ENCODE peak calls at places on chromosomes 7 and 10, in four cellular contexts. One of them, this sample, is unnamed. For H3K9me3, the result is how much of the 10 kb centered on the place peaks cover.

GRCh38 chr7:91288208-91288824 is 24.1 kb downstream of the FZD1 start:
- DNase-seq in ascending aorta: no peak
- DNase-seq in IMR-90: no peak
- DNase-seq in ovary: peak
- DNase-seq in this sample: no peak

GRCh38 chr7:129615018-129615417 is 3.5 kb downstream of the NRF1 start:
- DNase-seq in ascending aorta: no peak
- DNase-seq in IMR-90: peak
- DNase-seq in ovary: no peak
- DNase-seq in this sample: no peak

GRCh38 chr10:120651000-120651399 is 194.0 kb downstream of the PLPP4 start:
- DNase-seq in ascending aorta: no peak
- DNase-seq in IMR-90: no peak
- DNase-seq in ovary: no peak
- DNase-seq in this sample: no peak

GRCh38 chr7:131489196-131489595 is 67.2 kb downstream of the PODXL start:
- DNase-seq in ascending aorta: no peak
- DNase-seq in IMR-90: no peak
- DNase-seq in ovary: no peak
- DNase-seq in this sample: no peak

GRCh38 chr10:110212119-110213006 is 5.0 kb downstream of the MXI1 start:
- DNase-seq in ascending aorta: no peak
- DNase-seq in IMR-90: no peak
- DNase-seq in ovary: no peak
- DNase-seq in this sample: no peak

GRCh38 chr10:21525367-21526183 is at the start of gene SKIDA1:
- DNase-seq in ascending aorta: peak
- DNase-seq in IMR-90: peak
- DNase-seq in ovary: peak
- DNase-seq in this sample: peak

GRCh38 chr7:132355048-132355447 is 221.2 kb downstream of the PLXNA4 start:
- DNase-seq in ascending aorta: no peak
- DNase-seq in IMR-90: no peak
- DNase-seq in ovary: no peak
- DNase-seq in this sample: no peak

GRCh38 chr10:124524991-124525653 is 63.5 kb downstream of the LHPP start:
- DNase-seq in ascending aorta: no peak
- DNase-seq in IMR-90: no peak
- DNase-seq in ovary: no peak
- DNase-seq in this sample: no peak

GRCh38 chr7:141074162-141074989 is 512 bp downstream of the TMEM178B start:
- DNase-seq in ascending aorta: no peak
- DNase-seq in IMR-90: no peak
- DNase-seq in ovary: no peak
- DNase-seq in this sample: no peak

GRCh38 chr10:70564901-70565351 is 37.6 kb downstream of the PRF1 start:
- DNase-seq in ascending aorta: no peak
- DNase-seq in IMR-90: no peak
- DNase-seq in ovary: no peak
- DNase-seq in this sample: no peak

GRCh38 chr7:49635800-49636199 is 137.6 kb upstream of the VWC2 start:
- DNase-seq in ascending aorta: no peak
- DNase-seq in IMR-90: no peak
- DNase-seq in ovary: no peak
- DNase-seq in this sample: no peak

GRCh38 chr7:46747222-46747621 is 826.1 kb upstream of the IGFBP3 start:
- DNase-seq in ascending aorta: no peak
- DNase-seq in IMR-90: no peak
- DNase-seq in ovary: no peak
- DNase-seq in this sample: no peak

GRCh38 chr10:1708746-1709145 is 28.6 kb downstream of the ADARB2 start:
- DNase-seq in ascending aorta: no peak
- DNase-seq in IMR-90: no peak
- DNase-seq in ovary: no peak
- DNase-seq in this sample: no peak

GRCh38 chr7:107528461-107528860 is 35.3 kb downstream of the COG5 start:
- DNase-seq in ascending aorta: no peak
- DNase-seq in IMR-90: peak
- DNase-seq in ovary: no peak
- DNase-seq in this sample: no peak

GRCh38 chr10:4512557-4513286 is 313.3 kb upstream of the AKR1E2 start:
- DNase-seq in ascending aorta: no peak
- DNase-seq in IMR-90: peak
- DNase-seq in ovary: no peak
- DNase-seq in this sample: no peak

GRCh38 chr7:80637911-80638765 is at the start of gene CD36:
- DNase-seq in ascending aorta: no peak
- DNase-seq in IMR-90: no peak
- DNase-seq in ovary: no peak
- DNase-seq in this sample: no peak

GRCh38 chr7:157271991-157272324 is 64.8 kb upstream of the DNAJB6 start:
- DNase-seq in ascending aorta: peak
- DNase-seq in IMR-90: peak
- DNase-seq in ovary: peak
- DNase-seq in this sample: no peak

GRCh38 chr10:11798862-11799735 is 24.1 kb upstream of the PROSER2 start:
- DNase-seq in ascending aorta: no peak
- DNase-seq in IMR-90: no peak
- DNase-seq in ovary: no peak
- DNase-seq in this sample: no peak

GRCh38 chr7:57404967-57405421 is 45.0 kb upstream of the ZNF716 start:
- DNase-seq in ascending aorta: no peak
- DNase-seq in IMR-90: no peak
- DNase-seq in ovary: no peak
- DNase-seq in this sample: no peak

GRCh38 chr7:28891192-28891872 is 66.8 kb downstream of the TRIL start:
- DNase-seq in ascending aorta: no peak
- DNase-seq in IMR-90: no peak
- DNase-seq in ovary: no peak
- DNase-seq in this sample: no peak

GRCh38 chr7:124762611-124763143 is 2.9 kb downstream of the GPR37 start:
- DNase-seq in ascending aorta: no peak
- DNase-seq in IMR-90: peak
- DNase-seq in ovary: no peak
- DNase-seq in this sample: no peak

GRCh38 chr10:89384474-89385324 is 6.8 kb downstream of the IFIT1B start:
- DNase-seq in ascending aorta: no peak
- DNase-seq in IMR-90: no peak
- DNase-seq in ovary: no peak
- DNase-seq in this sample: no peak

GRCh38 chr10:89390875-89391576 is 1.4 kb upstream of the IFIT1 start:
- DNase-seq in ascending aorta: no peak
- DNase-seq in IMR-90: peak
- DNase-seq in ovary: no peak
- DNase-seq in this sample: no peak

GRCh38 chr10:89392974-89393373 is 551 bp downstream of the IFIT1 start:
- DNase-seq in ascending aorta: no peak
- DNase-seq in IMR-90: peak
- DNase-seq in ovary: no peak
- DNase-seq in this sample: no peak

GRCh38 chr10:89391882-89392756 is at the start of gene IFIT1:
- DNase-seq in ascending aorta: peak
- DNase-seq in IMR-90: peak
- DNase-seq in ovary: peak
- DNase-seq in this sample: no peak

DNA sequence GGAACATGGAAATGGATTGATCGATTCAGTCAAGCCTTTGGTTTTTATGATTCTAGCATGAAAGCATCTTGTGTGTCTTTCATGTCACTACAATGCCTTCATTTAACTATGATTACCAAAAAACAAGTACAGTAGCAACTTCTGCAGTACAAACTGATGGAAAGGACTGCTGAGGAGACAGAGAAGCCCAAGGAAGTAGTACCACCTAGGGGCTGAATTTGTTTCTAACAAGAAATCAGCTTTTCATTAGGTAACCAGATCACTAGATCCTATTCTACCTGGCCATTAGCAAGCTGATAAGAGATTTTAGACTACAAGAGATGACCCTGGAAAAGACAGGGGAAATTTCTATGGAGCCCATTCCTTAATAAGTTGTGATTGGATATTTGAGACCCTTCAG is 3.2 kb upstream of the IFIT1 start:
- DNase-seq in ascending aorta: no peak
- DNase-seq in IMR-90: peak
- DNase-seq in ovary: no peak
- DNase-seq in this sample: no peak
- TF ChIP-seq CTCF in ascending aorta: peak
- TF ChIP-seq CTCF in IMR-90: peak
- TF ChIP-seq CTCF in ovary: peak
- TF ChIP-seq CTCF in this sample: peak

GRCh38 chr10:133189726-133190125 is 29.7 kb downstream of the KNDC1 start:
- DNase-seq in ascending aorta: no peak
- DNase-seq in IMR-90: no peak
- DNase-seq in ovary: no peak
- DNase-seq in this sample: no peak

GRCh38 chr10:133187091-133187905 is 27.3 kb downstream of the KNDC1 start:
- DNase-seq in ascending aorta: no peak
- DNase-seq in IMR-90: no peak
- DNase-seq in ovary: no peak
- DNase-seq in this sample: no peak

GRCh38 chr10:133186416-133187090 is 26.5 kb downstream of the KNDC1 start:
- DNase-seq in ascending aorta: no peak
- DNase-seq in IMR-90: no peak
- DNase-seq in ovary: no peak
- DNase-seq in this sample: no peak

GRCh38 chr10:133189256-133189655 is 29.2 kb downstream of the KNDC1 start:
- DNase-seq in ascending aorta: no peak
- DNase-seq in IMR-90: no peak
- DNase-seq in ovary: peak
- DNase-seq in this sample: no peak

GRCh38 chr10:133187906-133188681 is 28.1 kb downstream of the KNDC1 start:
- DNase-seq in ascending aorta: no peak
- DNase-seq in IMR-90: no peak
- DNase-seq in ovary: no peak
- DNase-seq in this sample: no peak
- H3K9me3 ChIP-seq in ascending aorta: under half
- H3K9me3 ChIP-seq in IMR-90: under half
- H3K9me3 ChIP-seq in ovary: under half
- H3K9me3 ChIP-seq in this sample: under half

GRCh38 chr10:51911721-51912120 is 212.3 kb upstream of the CSTF2T start:
- DNase-seq in ascending aorta: no peak
- DNase-seq in IMR-90: no peak
- DNase-seq in ovary: no peak
- DNase-seq in this sample: no peak
- H3K4me3 ChIP-seq in ascending aorta: no peak
- H3K4me3 ChIP-seq in IMR-90: no peak
- H3K4me3 ChIP-seq in ovary: no peak
- H3K4me3 ChIP-seq in this sample: no peak

GRCh38 chr10:31490858-31491504 is 172.0 kb downstream of the ZEB1 start:
- DNase-seq in ascending aorta: no peak
- DNase-seq in IMR-90: peak
- DNase-seq in ovary: no peak
- DNase-seq in this sample: no peak
- TF ChIP-seq CTCF in ascending aorta: peak
- TF ChIP-seq CTCF in IMR-90: peak
- TF ChIP-seq CTCF in ovary: no peak
- TF ChIP-seq CTCF in this sample: peak

DNA sequence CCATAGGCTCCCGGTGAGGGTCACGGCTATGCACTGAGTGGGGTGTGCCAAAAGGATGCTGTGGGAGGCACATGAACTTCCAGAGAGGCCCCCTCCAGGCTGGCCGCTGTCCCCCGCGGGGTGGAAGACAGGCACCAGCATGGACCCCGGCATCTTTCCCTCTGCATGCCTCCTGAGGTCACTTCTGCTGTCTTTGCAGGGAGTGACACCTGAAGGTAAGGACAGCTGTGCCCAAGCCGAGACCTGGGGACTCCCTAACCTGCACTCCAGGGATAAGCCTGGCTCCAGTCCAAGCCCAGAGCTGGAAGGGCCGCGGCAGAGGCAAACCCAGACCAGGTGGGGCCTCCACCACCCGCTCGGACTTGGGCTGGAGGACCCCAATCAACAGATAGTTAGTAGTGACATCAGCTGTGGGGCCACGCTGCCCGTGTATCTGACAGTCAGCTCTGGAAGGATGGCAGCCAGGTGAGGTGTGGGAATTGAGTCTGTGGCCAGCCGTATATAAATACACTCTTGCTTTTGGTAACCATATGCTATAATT is 340.7 kb upstream of the MKI67 start:
- DNase-seq in ascending aorta: no peak
- DNase-seq in IMR-90: no peak
- DNase-seq in ovary: no peak
- DNase-seq in this sample: no peak
- H3K9me3 ChIP-seq in ascending aorta: under half
- H3K9me3 ChIP-seq in IMR-90: half or more
- H3K9me3 ChIP-seq in ovary: under half
- H3K9me3 ChIP-seq in this sample: under half

GRCh38 chr10:43202224-43202656 is 64.0 kb downstream of the CSGALNACT2 start:
- DNase-seq in ascending aorta: peak
- DNase-seq in IMR-90: no peak
- DNase-seq in ovary: peak
- DNase-seq in this sample: no peak
- H3K4me3 ChIP-seq in ascending aorta: peak
- H3K4me3 ChIP-seq in IMR-90: peak
- H3K4me3 ChIP-seq in ovary: peak
- H3K4me3 ChIP-seq in this sample: no peak

GRCh38 chr10:117553171-117553814 is 10.7 kb downstream of the EMX2 start:
- DNase-seq in ascending aorta: no peak
- DNase-seq in IMR-90: no peak
- DNase-seq in ovary: no peak
- DNase-seq in this sample: no peak
- TF ChIP-seq CTCF in ascending aorta: no peak
- TF ChIP-seq CTCF in IMR-90: no peak
- TF ChIP-seq CTCF in ovary: no peak
- TF ChIP-seq CTCF in this sample: no peak

DNA sequence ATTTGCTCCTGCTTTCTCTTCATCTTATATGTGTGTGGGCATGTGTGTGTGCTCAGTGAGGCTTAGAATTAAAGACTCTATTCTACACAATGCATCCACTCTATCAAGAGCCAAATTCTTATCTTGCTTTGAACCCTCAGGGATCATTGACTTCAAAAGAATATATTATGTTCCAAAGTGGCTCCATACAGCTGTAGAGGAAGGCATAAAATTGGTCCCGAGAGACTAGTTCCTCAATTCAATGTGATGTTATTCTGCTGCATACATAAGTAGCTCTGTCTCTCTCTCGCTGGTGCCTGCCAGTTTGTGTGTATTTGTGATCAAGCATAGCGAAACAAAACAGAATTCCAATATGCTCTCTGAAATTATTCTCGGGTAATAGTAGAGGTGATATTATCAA is 997.9 kb upstream of the POT1 start:
- DNase-seq in ascending aorta: no peak
- DNase-seq in IMR-90: no peak
- DNase-seq in ovary: no peak
- DNase-seq in this sample: no peak
- H3K9me3 ChIP-seq in ascending aorta: under half
- H3K9me3 ChIP-seq in IMR-90: under half
- H3K9me3 ChIP-seq in ovary: under half
- H3K9me3 ChIP-seq in this sample: under half

DNA sequence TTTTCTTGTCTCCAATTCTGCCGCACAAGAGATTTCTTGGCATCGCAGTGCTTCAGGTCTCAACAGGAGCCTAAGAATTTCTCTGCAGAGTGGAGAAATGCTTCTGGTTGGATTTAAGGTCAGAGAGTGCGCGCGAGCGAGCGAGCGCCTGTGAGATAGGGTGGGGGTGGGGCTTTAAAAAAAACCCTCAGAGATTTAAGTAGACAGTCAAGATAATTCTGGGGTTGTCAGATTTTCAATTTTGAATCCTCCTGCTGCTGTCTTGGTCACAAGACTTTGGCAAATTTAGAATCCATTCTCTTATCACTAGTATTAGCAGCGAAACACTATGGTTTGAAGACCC is 49.7 kb downstream of the CPEB3 start:
- DNase-seq in ascending aorta: no peak
- DNase-seq in IMR-90: peak
- DNase-seq in ovary: peak
- DNase-seq in this sample: no peak
- H3K4me3 ChIP-seq in ascending aorta: peak
- H3K4me3 ChIP-seq in IMR-90: peak
- H3K4me3 ChIP-seq in ovary: peak
- H3K4me3 ChIP-seq in this sample: peak